ENCODE peak calls at places on chromosome 1, in six cellular contexts. J is RPMI7951, E is colonic mucosa, F is tibial artery, G is breast epithelium, B is foreskin fibroblast. U is an unnamed sample.

GRCh38 chr1:221190249-221190648 is 311.0 kb downstream of the HLX start:
- DNase-seq in J (no peak), E (no peak), F (no peak), G (no peak), B (no peak), U (no peak)

GRCh38 chr1:199449681-199450080 is 577.8 kb upstream of the NR5A2 start:
- DNase-seq in J (no peak), E (no peak), F (no peak), G (no peak), B (no peak), U (no peak)

GRCh38 chr1:205813755-205814058 is 709 bp upstream of the SLC41A1 start:
- DNase-seq in J (no peak), E (no peak), F (no peak), G (no peak), B (no peak), U (no peak)

GRCh38 chr1:54027848-54028247 is 9.9 kb upstream of the LDLRAD1 start:
- DNase-seq in J (no peak), E (no peak), F (no peak), G (no peak), B (no peak), U (no peak)

GRCh38 chr1:162500805-162501204 is 3.2 kb downstream of the UHMK1 start:
- DNase-seq in J (no peak), E (no peak), F (no peak), G (no peak), B (no peak), U (no peak)

GRCh38 chr1:229199261-229199850 is 71.6 kb upstream of the RAB4A start:
- DNase-seq in J (no peak), E (no peak), F (no peak), G (peak), B (no peak), U (no peak)

GRCh38 chr1:89808429-89809117 is 12.3 kb upstream of the LRRC8D start:
- DNase-seq in J (peak), E (no peak), F (no peak), G (no peak), B (peak), U (peak)

GRCh38 chr1:204077979-204078696 is 5.2 kb downstream of the SOX13 start:
- DNase-seq in J (no peak), E (no peak), F (peak), G (no peak), B (no peak), U (peak)

GRCh38 chr1:77899647-77900320 is 11.4 kb downstream of the NEXN start:
- DNase-seq in J (peak), E (no peak), F (no peak), G (no peak), B (peak), U (no peak)

GRCh38 chr1:247456914-247457638 is 828 bp downstream of the OR2B11 start:
- DNase-seq in J (no peak), E (no peak), F (peak), G (no peak), B (no peak), U (no peak)

GRCh38 chr1:200150721-200151120 is 123.2 kb downstream of the NR5A2 start:
- DNase-seq in J (peak), E (no peak), F (no peak), G (no peak), B (peak), U (peak)

GRCh38 chr1:98078586-98078985 is 157.8 kb upstream of the DPYD start:
- DNase-seq in J (no peak), E (no peak), F (no peak), G (no peak), B (peak), U (no peak)

GRCh38 chr1:117609471-117609911 is 3.6 kb downstream of the TENT5C start:
- DNase-seq in J (no peak), E (no peak), F (peak), G (no peak), B (no peak), U (no peak)

GRCh38 chr1:212791261-212791675 is 309 bp downstream of the NSL1 start:
- DNase-seq in J (peak), E (no peak), F (no peak), G (no peak), B (peak), U (peak)

GRCh38 chr1:22258696-22259095 is 115.8 kb upstream of the WNT4 start:
- DNase-seq in J (no peak), E (no peak), F (no peak), G (no peak), B (no peak), U (no peak)

GRCh38 chr1:190564117-190564516 is 86.5 kb upstream of the BRINP3 start:
- DNase-seq in J (no peak), E (no peak), F (no peak), G (no peak), B (no peak), U (no peak)

GRCh38 chr1:178412400-178412770 is 84.4 kb downstream of the CLEC20A start:
- DNase-seq in J (no peak), E (no peak), F (no peak), G (no peak), B (no peak), U (no peak)

GRCh38 chr1:116205941-116206679 is 94.9 kb downstream of the MAB21L3 start:
- DNase-seq in J (no peak), E (no peak), F (no peak), G (no peak), B (no peak), U (no peak)

GRCh38 chr1:226063362-226064167 is 1.0 kb downstream of the H3-3A start:
- DNase-seq in J (peak), E (peak), F (peak), G (peak), B (peak), U (peak)

GRCh38 chr1:213657879-213658278 is 329.9 kb upstream of the PROX1 start:
- DNase-seq in J (no peak), E (no peak), F (no peak), G (no peak), B (no peak), U (no peak)

GRCh38 chr1:32622205-32622604 is 28.1 kb downstream of the ZBTB8OS start:
- DNase-seq in J (no peak), E (no peak), F (no peak), G (no peak), B (no peak), U (no peak)

GRCh38 chr1:231039161-231040018 is 664 bp downstream of the FAM89A start:
- DNase-seq in J (peak), E (peak), F (no peak), G (peak), B (peak), U (peak)

GRCh38 chr1:19730793-19731192 is 66.1 kb downstream of the HTR6 start:
- DNase-seq in J (no peak), E (no peak), F (no peak), G (no peak), B (no peak), U (no peak)

GRCh38 chr1:11138952-11139351 is 39.3 kb upstream of the EXOSC10 start:
- DNase-seq in J (peak), E (no peak), F (no peak), G (no peak), B (peak), U (no peak)

GRCh38 chr1:11654571-11655262 is at the start of gene FBXO44:
- DNase-seq in J (no peak), E (peak), F (no peak), G (peak), B (peak), U (no peak)

U was measured in A172.